ENCODE peak calls at places on chromosomes 2 and 18, in eight cellular contexts. One of them, this sample, is unnamed.

GRCh38 chr18:78482378-78482777 is 497.2 kb upstream of the SALL3 start:
- DNase-seq in IMR-90: no peak
- DNase-seq in MM.1S: no peak
- DNase-seq in SK-N-SH: no peak
- DNase-seq in HepG2: no peak
- DNase-seq in GM23248: no peak
- DNase-seq in astrocyte: no peak
- DNase-seq in H9: no peak
- DNase-seq in this sample: no peak

GRCh38 chr2:133843551-133843950 is 275.3 kb upstream of the NCKAP5 start:
- DNase-seq in IMR-90: no peak
- DNase-seq in MM.1S: no peak
- DNase-seq in SK-N-SH: no peak
- DNase-seq in HepG2: no peak
- DNase-seq in GM23248: no peak
- DNase-seq in astrocyte: no peak
- DNase-seq in H9: no peak
- DNase-seq in this sample: peak; percentile 70

GRCh38 chr2:856041-856440 is 94.6 kb upstream of the SNTG2 start:
- DNase-seq in IMR-90: no peak
- DNase-seq in MM.1S: no peak
- DNase-seq in SK-N-SH: no peak
- DNase-seq in HepG2: no peak
- DNase-seq in GM23248: no peak
- DNase-seq in astrocyte: no peak
- DNase-seq in H9: no peak
- DNase-seq in this sample: no peak

GRCh38 chr2:37858197-37858711 is 66.8 kb upstream of the RMDN2 start:
- DNase-seq in IMR-90: peak; percentile 77
- DNase-seq in MM.1S: no peak
- DNase-seq in SK-N-SH: no peak
- DNase-seq in HepG2: no peak
- DNase-seq in GM23248: peak; percentile 83
- DNase-seq in astrocyte: peak; percentile 80
- DNase-seq in H9: no peak
- DNase-seq in this sample: no peak

GRCh38 chr2:121479882-121480522 is 50.7 kb upstream of the RNU4ATAC start:
- DNase-seq in IMR-90: no peak
- DNase-seq in MM.1S: no peak
- DNase-seq in SK-N-SH: peak; percentile 26
- DNase-seq in HepG2: no peak
- DNase-seq in GM23248: peak; percentile 57
- DNase-seq in astrocyte: peak; percentile 65
- DNase-seq in H9: peak; percentile 49
- DNase-seq in this sample: peak; percentile 48

GRCh38 chr2:219175928-219176817 is 552 bp downstream of the CNPPD1 start:
- DNase-seq in IMR-90: peak; percentile 26
- DNase-seq in MM.1S: peak; percentile 30
- DNase-seq in SK-N-SH: peak; percentile 67
- DNase-seq in HepG2: no peak
- DNase-seq in GM23248: peak; percentile 70
- DNase-seq in astrocyte: peak; percentile 16
- DNase-seq in H9: peak; percentile 39
- DNase-seq in this sample: peak; percentile 33

GRCh38 chr18:44777429-44778192 is 96.9 kb downstream of the SETBP1 start:
- DNase-seq in IMR-90: no peak
- DNase-seq in MM.1S: no peak
- DNase-seq in SK-N-SH: no peak
- DNase-seq in HepG2: no peak
- DNase-seq in GM23248: no peak
- DNase-seq in astrocyte: no peak
- DNase-seq in H9: no peak
- DNase-seq in this sample: no peak

GRCh38 chr2:220077488-220077887 is 450.1 kb downstream of the SLC4A3 start:
- DNase-seq in IMR-90: peak; percentile 54
- DNase-seq in MM.1S: no peak
- DNase-seq in SK-N-SH: no peak
- DNase-seq in HepG2: no peak
- DNase-seq in GM23248: peak; percentile 81
- DNase-seq in astrocyte: peak; percentile 88
- DNase-seq in H9: no peak
- DNase-seq in this sample: peak; percentile 51

GRCh38 chr2:241788572-241788971 is 11.9 kb downstream of the GAL3ST2 start:
- DNase-seq in IMR-90: no peak
- DNase-seq in MM.1S: no peak
- DNase-seq in SK-N-SH: no peak
- DNase-seq in HepG2: no peak
- DNase-seq in GM23248: peak; percentile 26
- DNase-seq in astrocyte: no peak
- DNase-seq in H9: no peak
- DNase-seq in this sample: peak; percentile 27

GRCh38 chr2:42386684-42387083 is 25.7 kb upstream of the COX7A2L start:
- DNase-seq in IMR-90: no peak
- DNase-seq in MM.1S: no peak
- DNase-seq in SK-N-SH: peak; percentile 43
- DNase-seq in HepG2: peak; percentile 35
- DNase-seq in GM23248: peak; percentile 10
- DNase-seq in astrocyte: no peak
- DNase-seq in H9: no peak
- DNase-seq in this sample: no peak

GRCh38 chr2:25341753-25342371 is at the start of gene DNMT3A:
- DNase-seq in IMR-90: peak; percentile 55
- DNase-seq in MM.1S: peak; percentile 54
- DNase-seq in SK-N-SH: peak; percentile 94
- DNase-seq in HepG2: no peak
- DNase-seq in GM23248: peak; percentile 79
- DNase-seq in astrocyte: peak; percentile 36
- DNase-seq in H9: peak; percentile 62
- DNase-seq in this sample: peak; percentile 50

GRCh38 chr2:163556511-163556910 is 179.3 kb downstream of the FIGN start:
- DNase-seq in IMR-90: no peak
- DNase-seq in MM.1S: no peak
- DNase-seq in SK-N-SH: no peak
- DNase-seq in HepG2: no peak
- DNase-seq in GM23248: no peak
- DNase-seq in astrocyte: peak; percentile 84
- DNase-seq in H9: no peak
- DNase-seq in this sample: no peak

GRCh38 chr2:53302455-53302854 is 465.1 kb upstream of the CHAC2 start:
- DNase-seq in IMR-90: no peak
- DNase-seq in MM.1S: no peak
- DNase-seq in SK-N-SH: no peak
- DNase-seq in HepG2: no peak
- DNase-seq in GM23248: no peak
- DNase-seq in astrocyte: no peak
- DNase-seq in H9: no peak
- DNase-seq in this sample: no peak

GRCh38 chr2:27262379-27263286 is at the start of gene SLC30A3:
- DNase-seq in IMR-90: no peak
- DNase-seq in MM.1S: peak; percentile 62
- DNase-seq in SK-N-SH: peak; percentile 97
- DNase-seq in HepG2: no peak
- DNase-seq in GM23248: peak; percentile 69
- DNase-seq in astrocyte: no peak
- DNase-seq in H9: peak; percentile 46
- DNase-seq in this sample: peak; percentile 15

GRCh38 chr2:27263287-27264252 is 723 bp upstream of the SLC30A3 start:
- DNase-seq in IMR-90: no peak
- DNase-seq in MM.1S: no peak
- DNase-seq in SK-N-SH: peak; percentile 65
- DNase-seq in HepG2: no peak
- DNase-seq in GM23248: no peak
- DNase-seq in astrocyte: no peak
- DNase-seq in H9: no peak
- DNase-seq in this sample: no peak

GRCh38 chr2:27261241-27261925 is 1.5 kb downstream of the SLC30A3 start:
- DNase-seq in IMR-90: no peak
- DNase-seq in MM.1S: no peak
- DNase-seq in SK-N-SH: no peak
- DNase-seq in HepG2: no peak
- DNase-seq in GM23248: no peak
- DNase-seq in astrocyte: no peak
- DNase-seq in H9: no peak
- DNase-seq in this sample: no peak

GRCh38 chr2:27264253-27264752 is 1.5 kb upstream of the SLC30A3 start:
- DNase-seq in IMR-90: no peak
- DNase-seq in MM.1S: peak; percentile 12
- DNase-seq in SK-N-SH: peak; percentile 80
- DNase-seq in HepG2: no peak
- DNase-seq in GM23248: no peak
- DNase-seq in astrocyte: no peak
- DNase-seq in H9: peak; percentile 63
- DNase-seq in this sample: no peak

DNA sequence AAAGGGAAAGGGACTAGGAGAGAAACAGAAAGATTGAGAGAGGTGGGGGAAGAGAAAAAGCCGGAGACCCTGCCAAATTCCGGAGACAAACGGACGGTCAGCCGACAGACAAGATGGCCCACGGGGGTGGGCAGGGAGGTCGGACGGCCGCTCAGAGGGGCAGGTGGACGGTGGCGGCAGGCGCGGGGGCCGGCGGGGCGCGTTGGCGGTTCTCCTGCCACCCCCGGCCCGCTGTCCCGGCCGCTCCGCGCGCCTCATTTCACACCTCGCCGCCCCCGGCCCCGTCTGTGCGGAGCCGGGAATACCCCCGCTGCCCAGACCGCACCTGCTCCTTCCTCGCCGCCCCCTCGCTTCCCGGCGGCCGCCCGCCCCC is 935 bp downstream of the SLC30A3 start:
- DNase-seq in IMR-90: no peak
- DNase-seq in MM.1S: no peak
- DNase-seq in SK-N-SH: no peak
- DNase-seq in HepG2: no peak
- DNase-seq in GM23248: no peak
- DNase-seq in astrocyte: no peak
- DNase-seq in H9: no peak
- DNase-seq in this sample: no peak
- H3K9ac ChIP-seq in IMR-90: no peak overlapping the region
- H3K9ac ChIP-seq in MM.1S: no peak overlapping the region
- H3K9ac ChIP-seq in SK-N-SH: no peak overlapping the region
- H3K9ac ChIP-seq in HepG2: no peak overlapping the region
- H3K9ac ChIP-seq in GM23248: no peak overlapping the region
- H3K9ac ChIP-seq in astrocyte: no peak overlapping the region
- H3K9ac ChIP-seq in H9: no peak overlapping the region
- H3K9ac ChIP-seq in this sample: no peak overlapping the region

DNA sequence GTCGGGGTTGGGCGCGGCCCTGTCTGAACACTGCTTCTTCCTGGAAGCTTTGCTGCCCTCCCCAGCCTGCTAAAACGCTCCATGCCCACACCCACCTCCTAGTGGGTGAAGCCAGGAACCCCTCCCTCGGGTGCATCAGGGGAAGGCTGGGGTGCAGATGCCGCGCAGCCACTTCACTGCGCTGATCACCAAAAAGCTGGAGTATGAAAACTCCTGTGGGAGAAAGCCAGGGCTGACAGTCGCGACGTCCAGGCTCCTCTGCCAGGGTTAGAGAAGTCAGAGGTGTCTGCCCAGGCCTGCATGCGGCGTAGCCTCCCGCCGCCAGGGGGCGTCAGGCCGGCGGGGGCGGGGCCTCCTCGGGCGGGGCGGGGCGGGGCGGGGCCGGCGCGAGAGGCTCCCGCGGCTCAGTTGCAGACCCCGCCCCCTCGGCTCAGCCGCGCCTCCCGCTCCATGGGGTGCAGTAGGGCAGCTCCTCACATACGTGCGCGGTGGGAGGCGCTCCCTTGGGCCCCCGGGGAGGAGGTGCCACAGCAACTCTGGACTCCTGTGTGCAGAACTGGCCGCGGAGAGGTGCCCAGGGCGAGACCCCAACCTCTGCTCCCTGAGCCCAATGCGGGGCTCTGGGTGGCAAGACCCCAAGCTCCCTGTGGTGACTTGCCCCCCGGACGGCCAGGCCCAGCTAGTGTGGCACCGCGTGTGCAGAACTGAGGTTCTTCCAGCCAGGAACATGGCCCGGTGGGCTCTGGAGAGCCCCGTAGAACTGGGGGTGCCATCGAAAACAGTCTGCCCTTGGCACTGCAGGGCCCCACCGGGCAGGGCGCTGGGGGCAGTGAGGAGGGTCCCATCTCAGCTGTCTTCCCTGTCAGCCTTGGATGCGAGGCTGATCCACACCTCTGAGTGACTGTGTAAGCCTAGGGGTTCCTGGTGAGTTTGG is 1.8 kb upstream of the RNPEPL1 start:
- DNase-seq in IMR-90: peak; percentile 70
- DNase-seq in MM.1S: peak; percentile 94
- DNase-seq in SK-N-SH: peak; percentile 92
- DNase-seq in HepG2: peak; percentile 92
- DNase-seq in GM23248: peak; percentile 94
- DNase-seq in astrocyte: peak; percentile 51
- DNase-seq in H9: peak; percentile 84
- DNase-seq in this sample: peak; percentile 73
- H3K9ac ChIP-seq in IMR-90: peak overlapping the region; percentile 58
- H3K9ac ChIP-seq in MM.1S: peak overlapping the region; percentile 83
- H3K9ac ChIP-seq in SK-N-SH: peak overlapping the region; percentile 64
- H3K9ac ChIP-seq in HepG2: peak overlapping the region; percentile 83
- H3K9ac ChIP-seq in GM23248: peak overlapping the region; percentile 73
- H3K9ac ChIP-seq in astrocyte: peak overlapping the region; percentile 39
- H3K9ac ChIP-seq in H9: no peak overlapping the region
- H3K9ac ChIP-seq in this sample: no peak overlapping the region

DNA sequence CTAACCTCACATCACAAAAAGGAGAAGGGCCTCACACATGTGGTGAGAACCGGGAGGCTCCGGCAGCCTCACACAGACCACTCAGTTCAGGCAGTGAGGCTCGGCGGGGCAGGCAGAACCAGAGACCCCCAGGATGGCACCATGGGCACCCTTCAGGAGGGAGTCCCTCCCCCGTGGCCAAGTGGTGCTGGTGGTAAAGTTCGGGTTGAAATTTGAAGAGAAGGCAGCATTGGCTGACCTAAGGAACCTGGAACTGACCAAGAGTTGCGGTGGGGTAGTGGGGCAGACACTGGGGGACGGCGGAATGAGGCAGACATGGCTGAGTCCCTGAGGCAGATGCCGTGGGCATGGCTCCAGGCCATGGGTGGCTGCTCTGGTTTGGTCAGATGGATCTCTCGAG is 239.3 kb upstream of the MYT1L start:
- DNase-seq in IMR-90: no peak
- DNase-seq in MM.1S: no peak
- DNase-seq in SK-N-SH: no peak
- DNase-seq in HepG2: no peak
- DNase-seq in GM23248: no peak
- DNase-seq in astrocyte: no peak
- DNase-seq in H9: no peak
- DNase-seq in this sample: no peak
- H3K9ac ChIP-seq in IMR-90: no peak overlapping the region
- H3K9ac ChIP-seq in MM.1S: no peak overlapping the region
- H3K9ac ChIP-seq in SK-N-SH: no peak overlapping the region
- H3K9ac ChIP-seq in HepG2: no peak overlapping the region
- H3K9ac ChIP-seq in GM23248: no peak overlapping the region
- H3K9ac ChIP-seq in astrocyte: no peak overlapping the region
- H3K9ac ChIP-seq in H9: no peak overlapping the region
- H3K9ac ChIP-seq in this sample: no peak overlapping the region

DNA sequence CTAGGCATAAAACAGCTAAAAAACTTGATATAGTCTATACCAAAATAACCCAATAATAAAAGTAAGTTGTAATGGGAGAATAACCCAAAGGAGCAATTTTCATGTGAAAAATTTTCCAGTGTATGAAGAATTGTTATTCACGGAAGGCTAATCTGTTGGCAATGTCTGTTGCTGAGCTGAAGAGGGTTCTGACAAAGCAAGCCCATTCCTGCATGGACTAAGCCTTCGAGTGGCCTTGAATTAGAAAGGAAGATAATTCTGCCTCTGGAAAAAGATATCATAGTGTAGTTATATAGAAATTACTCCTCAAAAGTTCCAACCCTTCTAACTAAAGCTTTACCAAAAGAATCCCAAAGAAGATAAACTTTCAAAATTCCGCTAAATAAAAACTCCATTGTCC is 101.5 kb downstream of the MAP2 start:
- DNase-seq in IMR-90: no peak
- DNase-seq in MM.1S: no peak
- DNase-seq in SK-N-SH: no peak
- DNase-seq in HepG2: no peak
- DNase-seq in GM23248: peak; percentile 23
- DNase-seq in astrocyte: peak; percentile 26
- DNase-seq in H9: no peak
- DNase-seq in this sample: no peak
- H3K9ac ChIP-seq in IMR-90: no peak overlapping the region
- H3K9ac ChIP-seq in MM.1S: peak overlapping the region; percentile 30
- H3K9ac ChIP-seq in SK-N-SH: peak overlapping the region; percentile 54
- H3K9ac ChIP-seq in HepG2: no peak overlapping the region
- H3K9ac ChIP-seq in GM23248: peak overlapping the region; percentile 49
- H3K9ac ChIP-seq in astrocyte: peak overlapping the region; percentile 72
- H3K9ac ChIP-seq in H9: no peak overlapping the region
- H3K9ac ChIP-seq in this sample: no peak overlapping the region

This sample was measured in mammary epithelial cell.